ENCODE peak calls at places on chromosomes 1 and 21, in seven cellular contexts. X is LoVo; Q is stimulated activated CD4-positive, alpha-beta T cell treated with anti-CD3 and anti-CD28 coated beads, Interleukin-4, amount 100 ng/mL, for 48 hours; A is fibroblast of the aortic adventitia; E is activated CD8-positive, alpha-beta T cell treated with anti-CD3 and anti-CD28 coated beads for 36 hours; O is hippocampal formation; N is DND-41. C is an unnamed sample.

GRCh38 chr1:51170342-51170741 is 65.7 kb upstream of the RNF11 start:
- DNase-seq in X (no peak), Q (no peak), A (peak), E (no peak), O (no peak), N (no peak), C (no peak)

GRCh38 chr1:37177230-37177864 is 143.0 kb upstream of the GRIK3 start:
- DNase-seq in X (peak), Q (peak), A (no peak), E (peak), O (no peak), N (peak), C (peak)

GRCh38 chr1:223201967-223202366 is 58.9 kb upstream of the TLR5 start:
- DNase-seq in X (no peak), Q (no peak), A (no peak), E (no peak), O (no peak), N (no peak), C (no peak)

GRCh38 chr1:181936768-181937581 is 124.5 kb downstream of the ZNF648 start:
- DNase-seq in X (peak), Q (peak), A (no peak), E (peak), O (peak), N (peak), C (peak)

GRCh38 chr1:179447489-179447888 is 81.7 kb downstream of the AXDND1 start:
- DNase-seq in X (no peak), Q (no peak), A (no peak), E (peak), O (no peak), N (peak), C (peak)

GRCh38 chr1:203428981-203429599 is 46.5 kb upstream of the PRELP start:
- DNase-seq in X (no peak), Q (no peak), A (no peak), E (no peak), O (no peak), N (no peak), C (no peak)

GRCh38 chr21:44497641-44498243 is 42.3 kb downstream of the KRTAP10-1 start:
- DNase-seq in X (no peak), Q (no peak), A (peak), E (no peak), O (no peak), N (no peak), C (no peak)

GRCh38 chr1:176843352-176844297 is 320.9 kb downstream of the ASTN1 start:
- DNase-seq in X (peak), Q (no peak), A (peak), E (no peak), O (peak), N (peak), C (no peak)

GRCh38 chr21:33433425-33434114 is 30.4 kb downstream of the IFNGR2 start:
- DNase-seq in X (no peak), Q (no peak), A (no peak), E (no peak), O (no peak), N (no peak), C (no peak)

GRCh38 chr1:32893198-32894018 is 7.1 kb downstream of the HPCA start:
- DNase-seq in X (no peak), Q (no peak), A (no peak), E (peak), O (peak), N (no peak), C (no peak)

GRCh38 chr1:27564710-27565649 is 39.0 kb downstream of the AHDC1 start:
- DNase-seq in X (no peak), Q (no peak), A (no peak), E (no peak), O (no peak), N (no peak), C (no peak)

GRCh38 chr1:228151170-228151513 is 1.4 kb downstream of the GJC2 start:
- DNase-seq in X (no peak), Q (no peak), A (peak), E (no peak), O (no peak), N (no peak), C (no peak)

GRCh38 chr1:59243544-59243943 is 53.4 kb upstream of the FGGY start:
- DNase-seq in X (no peak), Q (no peak), A (no peak), E (no peak), O (no peak), N (peak), C (no peak)

C was measured in H1.